ENCODE peak calls at places on chromosomes 4 and X, in four cellular contexts. A, Q, I and N are unnamed samples.

GRCh38 chrX:1244164-1245076 is 24.2 kb upstream of the CSF2RA start:
- DNase-seq in A (no peak), I (no peak), Q (no peak), N (peak; percentile 47)

GRCh38 chr4:153488719-153489384 is 22.7 kb downstream of the TMEM131L start:
- DNase-seq in I (no peak), A (no peak), Q (no peak), N (no peak)

GRCh38 chr4:134906404-134907023 is 704.9 kb upstream of the PABPC4L start:
- DNase-seq in A (no peak), I (peak; percentile 5), Q (no peak), N (no peak)

GRCh38 chrX:115372026-115372610 is 82.6 kb downstream of the LUZP4 start:
- DNase-seq in A (no peak), Q (no peak), I (peak; percentile 31), N (peak; percentile 27)

GRCh38 chr4:126018274-126018673 is 703.5 kb downstream of the FAT4 start:
- DNase-seq in Q (no peak), A (no peak), I (no peak), N (no peak)

GRCh38 chr4:22454216-22454838 is 61.5 kb downstream of the ADGRA3 start:
- DNase-seq in Q (no peak), A (no peak), I (no peak), N (no peak)

GRCh38 chr4:20318899-20319291 is 67.2 kb downstream of the SLIT2 start:
- DNase-seq in I (no peak), Q (no peak), A (no peak), N (no peak)

GRCh38 chr4:101274888-101275752 is 72.2 kb downstream of the PPP3CA start:
- DNase-seq in Q (no peak), I (no peak), A (no peak), N (no peak)

GRCh38 chr4:165077034-165077578 is 23.4 kb downstream of the TRIM75 start:
- DNase-seq in Q (no peak), A (no peak), I (no peak), N (peak; percentile 14)

GRCh38 chrX:123408856-123409737 is 225.0 kb downstream of the GRIA3 start:
- DNase-seq in I (no peak), Q (no peak), A (no peak), N (no peak)

GRCh38 chrX:53445977-53446376 is 11.8 kb upstream of the HSD17B10 start:
- DNase-seq in Q (peak; percentile 31), I (no peak), A (no peak), N (peak; percentile 82)

GRCh38 chr4:109571494-109571893 is 11.4 kb downstream of the MCUB start:
- DNase-seq in Q (no peak), I (no peak), A (no peak), N (no peak)

GRCh38 chr4:13329963-13330362 is 154.2 kb downstream of the RAB28 start:
- DNase-seq in A (no peak), I (no peak), Q (no peak), N (no peak)

GRCh38 chr4:8657381-8657776 is 64.8 kb downstream of the CPZ start:
- DNase-seq in I (no peak), A (no peak), Q (no peak), N (peak; percentile 66)

GRCh38 chr4:160193787-160194186 is 1090.9 kb downstream of the RAPGEF2 start:
- DNase-seq in Q (no peak), A (no peak), I (no peak), N (no peak)

GRCh38 chr4:8403981-8404380 is 36.5 kb downstream of the ACOX3 start:
- DNase-seq in I (no peak), A (no peak), Q (no peak), N (no peak)

GRCh38 chr4:113766882-113767281 is 5.3 kb upstream of the CAMK2D start:
- DNase-seq in Q (no peak), A (no peak), I (no peak), N (no peak)

GRCh38 chr4:1382776-1383727 is 23.2 kb downstream of the NKX1-1 start:
- DNase-seq in A (no peak), Q (no peak), I (no peak), N (peak; percentile 62)

GRCh38 chr4:86453044-86453501 is 93.2 kb upstream of the MAPK10 start:
- DNase-seq in Q (no peak), A (peak; percentile 94), I (peak; percentile 22), N (no peak)

GRCh38 chrX:123525131-123525725 is 207.6 kb downstream of the THOC2 start:
- DNase-seq in I (no peak), A (no peak), Q (no peak), N (no peak)

GRCh38 chr4:106851686-106852085 is 184.4 kb downstream of the DKK2 start:
- DNase-seq in I (no peak), Q (no peak), A (no peak), N (no peak)

GRCh38 chr4:83686166-83686565 is 150.3 kb downstream of the GPAT3 start:
- DNase-seq in A (no peak), I (no peak), Q (no peak), N (no peak)

GRCh38 chr4:83606435-83606834 is 70.5 kb downstream of the GPAT3 start:
- DNase-seq in A (no peak), I (no peak), Q (no peak), N (no peak)

GRCh38 chr4:30719363-30720020 is 677 bp upstream of the PCDH7 start:
- DNase-seq in A (peak; percentile 93), I (peak; percentile 52), Q (no peak), N (peak; percentile 94)

GRCh38 chrX:39961441-39961840 is 136.3 kb downstream of the BCOR start:
- DNase-seq in A (no peak), I (no peak), Q (no peak), N (no peak)

GRCh38 chr4:85603437-85604336 is 128.7 kb downstream of the ARHGAP24 start:
- DNase-seq in I (no peak), Q (no peak), A (no peak), N (no peak)

GRCh38 chrX:53291596-53291995 is 10.2 kb upstream of the IQSEC2 start:
- DNase-seq in Q (no peak), I (no peak), A (no peak), N (no peak)

GRCh38 chr4:89283226-89283974 is 24.2 kb downstream of the GPRIN3 start:
- DNase-seq in A (no peak), I (no peak), Q (no peak), N (peak; percentile 8)

GRCh38 chr4:71400788-71401187 is 62.0 kb downstream of the SLC4A4 start:
- DNase-seq in Q (no peak), I (no peak), A (no peak), N (no peak)

GRCh38 chrX:24268786-24269185 is 45.1 kb downstream of the SUPT20HL2 start:
- DNase-seq in I (no peak), Q (no peak), A (no peak), N (no peak)

GRCh38 chrX:155027509-155028066 is 944 bp downstream of the FUNDC2 start:
- DNase-seq in I (peak; percentile 23), A (no peak), Q (no peak), N (no peak)

GRCh38 chr4:180060159-180060889 is 2182.9 kb upstream of the TENM3 start:
- DNase-seq in I (peak; percentile 3), Q (no peak), A (no peak), N (peak; percentile 57)

GRCh38 chr4:42416017-42416416 is 18.7 kb downstream of the SHISA3 start:
- DNase-seq in I (no peak), A (no peak), Q (no peak), N (no peak)

GRCh38 chr4:38728651-38729141 is 54.1 kb downstream of the TLR10 start:
- DNase-seq in I (no peak), A (peak; percentile 63), Q (no peak), N (no peak)

GRCh38 chr4:85779165-85779564 is 304.2 kb downstream of the ARHGAP24 start:
- DNase-seq in I (peak; percentile 18), A (no peak), Q (no peak), N (no peak)

GRCh38 chrX:129360175-129360574 is 163.1 kb downstream of the SMARCA1 start:
- DNase-seq in Q (peak; percentile 6), A (no peak), I (peak; percentile 32), N (no peak)

GRCh38 chr4:184534511-184535391 is 60.4 kb upstream of the IRF2 start:
- DNase-seq in A (no peak), I (peak; percentile 56), Q (no peak), N (peak; percentile 91)

GRCh38 chr4:39892988-39893692 is 84.6 kb downstream of the PDS5A start:
- DNase-seq in Q (no peak), A (no peak), I (no peak), N (peak; percentile 75)

GRCh38 chr4:74319506-74319905 is 11.2 kb downstream of the EPGN start:
- DNase-seq in Q (no peak), I (no peak), A (no peak), N (no peak)

GRCh38 chrX:41781500-41781899 is 57.5 kb downstream of the GPR82 start:
- DNase-seq in I (peak; percentile 24), Q (no peak), A (no peak), N (no peak)